ENCODE peak calls at places on chromosomes 1 and 21, in four cellular contexts. R, M, P and V are unnamed samples.
A peak's percentile ranks its signal among the peaks of the same experiment; 100 is the strongest.

GRCh38 chr1:164836614-164837018 is 277.6 kb downstream of the PBX1 start:
- DNase-seq in R (no peak), M (no peak), P (no peak), V (no peak)

GRCh38 chr1:80217377-80217986 is 1211.0 kb upstream of the ADGRL4 start:
- DNase-seq in R (no peak), M (peak; percentile 82), P (no peak), V (peak; percentile 9)

GRCh38 chr1:2168535-2168934 is 26.0 kb downstream of the FAAP20 start:
- DNase-seq in R (no peak), M (no peak), P (no peak), V (no peak)

GRCh38 chr1:234957330-234958065 is 171.1 kb downstream of the TOMM20 start:
- DNase-seq in R (peak; percentile 53), M (peak; percentile 78), P (peak; percentile 39), V (peak; percentile 68)

GRCh38 chr1:111139234-111139955 is 498 bp downstream of the DRAM2 start:
- DNase-seq in R (peak; percentile 17), M (peak; percentile 58), P (peak; percentile 9), V (peak; percentile 52)

GRCh38 chr1:244046907-244047738 is 4.0 kb upstream of the ZBTB18 start:
- DNase-seq in R (no peak), M (peak; percentile 42), P (no peak), V (no peak)

GRCh38 chr1:25253911-25254310 is 6.7 kb upstream of the RSRP1 start:
- DNase-seq in R (no peak), M (peak; percentile 40), P (no peak), V (no peak)

GRCh38 chr1:240350910-240351331 is 259.2 kb downstream of the FMN2 start:
- DNase-seq in R (no peak), M (peak; percentile 88), P (no peak), V (no peak)

GRCh38 chr1:38512789-38513188 is 346.8 kb downstream of the RRAGC start:
- DNase-seq in R (peak; percentile 19), M (no peak), P (no peak), V (no peak)

GRCh38 chr1:73771396-73771795 is 426.6 kb downstream of the LRRIQ3 start:
- DNase-seq in R (no peak), M (no peak), P (no peak), V (no peak)

GRCh38 chr1:98389809-98390208 is 271.7 kb upstream of the SNX7 start:
- DNase-seq in R (no peak), M (peak; percentile 90), P (no peak), V (no peak)

GRCh38 chr1:21855257-21856096 is 43.4 kb downstream of the LDLRAD2 start:
- DNase-seq in R (no peak), M (no peak), P (no peak), V (no peak)

GRCh38 chr21:38438476-38438893 is 59.8 kb downstream of the ERG start:
- DNase-seq in R (peak; percentile 39), M (peak; percentile 97), P (no peak), V (no peak)

GRCh38 chr1:235127203-235127602 is 1.4 kb downstream of the TOMM20 start:
- DNase-seq in R (no peak), M (no peak), P (no peak), V (no peak)

GRCh38 chr1:185287451-185287850 is 29.6 kb downstream of the IVNS1ABP start:
- DNase-seq in R (no peak), M (no peak), P (no peak), V (no peak)

GRCh38 chr1:203290261-203291089 is 14.8 kb upstream of the BTG2 start:
- DNase-seq in R (peak; percentile 97), M (peak; percentile 56), P (peak; percentile 87), V (peak; percentile 90)

GRCh38 chr1:48869116-48869893 is 92.6 kb upstream of the BEND5 start:
- DNase-seq in R (no peak), M (no peak), P (no peak), V (no peak)

GRCh38 chr1:173507847-173508209 is 30.7 kb downstream of the PRDX6 start:
- DNase-seq in R (no peak), M (no peak), P (no peak), V (no peak)

GRCh38 chr1:58739851-58740466 is 40.1 kb upstream of the MYSM1 start:
- DNase-seq in R (no peak), M (peak; percentile 81), P (no peak), V (peak; percentile 31)

GRCh38 chr21:15011967-15012366 is 52.8 kb downstream of the NRIP1 start:
- DNase-seq in R (no peak), M (no peak), P (no peak), V (no peak)

GRCh38 chr1:202659974-202660373 is 50.3 kb downstream of the SYT2 start:
- DNase-seq in R (no peak), M (no peak), P (no peak), V (no peak)

GRCh38 chr1:26537951-26538352 is 8.4 kb downstream of the RPS6KA1 start:
- DNase-seq in R (no peak), M (peak; percentile 50), P (no peak), V (no peak)

GRCh38 chr1:27403065-27403726 is 10.8 kb downstream of the GPR3 start:
- DNase-seq in R (peak; percentile 78), M (peak; percentile 68), P (no peak), V (peak; percentile 50)

GRCh38 chr1:3169621-3170356 is 100.8 kb downstream of the PRDM16 start:
- DNase-seq in R (no peak), M (no peak), P (no peak), V (peak; percentile 57)

GRCh38 chr1:92951141-92951582 is 10.1 kb downstream of the DIPK1A start:
- DNase-seq in R (no peak), M (peak; percentile 86), P (no peak), V (no peak)

GRCh38 chr1:26110731-26111529 is 694 bp upstream of the PDIK1L start:
- DNase-seq in R (peak; percentile 73), M (peak; percentile 68), P (peak; percentile 80), V (peak; percentile 88)

GRCh38 chr1:29090937-29091618 is 32.6 kb downstream of the TMEM200B start:
- DNase-seq in R (no peak), M (no peak), P (no peak), V (no peak)

GRCh38 chr1:2385606-2386280 is 5.6 kb downstream of the MORN1 start:
- DNase-seq in R (peak; percentile 17), M (no peak), P (no peak), V (no peak)

GRCh38 chr1:216461466-216461865 is 38.2 kb upstream of the USH2A start:
- DNase-seq in R (no peak), M (peak; percentile 20), P (no peak), V (no peak)

GRCh38 chr1:50967416-50968020 is 2.5 kb upstream of the CDKN2C start:
- DNase-seq in R (no peak), M (peak; percentile 52), P (no peak), V (no peak)

GRCh38 chr21:46003575-46004007 is 22.0 kb downstream of the COL6A1 start:
- DNase-seq in R (peak; percentile 26), M (no peak), P (peak; percentile 4), V (peak; percentile 3)

GRCh38 chr21:22552390-22552789 is 1554.2 kb downstream of the NCAM2 start:
- DNase-seq in R (no peak), M (no peak), P (no peak), V (no peak)

GRCh38 chr1:157878059-157878458 is 36.5 kb upstream of the CD5L start:
- DNase-seq in R (no peak), M (peak; percentile 62), P (no peak), V (no peak)

GRCh38 chr1:19815801-19816736 is 986 bp upstream of the RNF186 start:
- DNase-seq in R (no peak), M (no peak), P (no peak), V (no peak)

GRCh38 chr1:203586495-203586894 is 40.1 kb upstream of the ATP2B4 start:
- DNase-seq in R (no peak), M (no peak), P (no peak), V (no peak)

GRCh38 chr1:168550971-168551370 is 7.2 kb upstream of the XCL2 start:
- DNase-seq in R (no peak), M (no peak), P (no peak), V (no peak)

GRCh38 chr1:6140413-6140812 is 39.7 kb downstream of the CHD5 start:
- DNase-seq in R (no peak), M (no peak), P (no peak), V (no peak)

GRCh38 chr1:34060901-34061415 is 104.1 kb downstream of the CSMD2 start:
- DNase-seq in R (no peak), M (no peak), P (no peak), V (no peak)
- TF ChIP-seq CTCF in R (no peak), M (no peak), P (no peak), V (no peak)

GRCh38 chr1:196425513-196425912 is 182.7 kb downstream of the KCNT2 start:
- DNase-seq in R (no peak), M (no peak), P (no peak), V (no peak)
- TF ChIP-seq CTCF in R (no peak), M (no peak), P (no peak), V (no peak)

GRCh38 chr1:10691075-10691739 is 105.2 kb downstream of the CASZ1 start:
- DNase-seq in R (no peak), M (no peak), P (no peak), V (no peak)

GRCh38 chr1:10688409-10688786 is 108.0 kb downstream of the CASZ1 start:
- DNase-seq in R (no peak), M (no peak), P (no peak), V (no peak)

GRCh38 chr1:10691740-10692125 is 104.7 kb downstream of the CASZ1 start:
- DNase-seq in R (no peak), M (peak; percentile 14), P (no peak), V (no peak)

GRCh38 chr1:10692401-10693021 is 103.9 kb downstream of the CASZ1 start:
- DNase-seq in R (no peak), M (no peak), P (peak; percentile 49), V (peak; percentile 59)

GRCh38 chr1:10690484-10690883 is 106.0 kb downstream of the CASZ1 start:
- DNase-seq in R (no peak), M (no peak), P (no peak), V (no peak)
- TF ChIP-seq CTCF in R (no peak), M (no peak), P (no peak), V (no peak)

GRCh38 chr1:161726631-161727342 is 5.4 kb downstream of the FCRLB start:
- DNase-seq in R (peak; percentile 92), M (peak; percentile 79), P (peak; percentile 76), V (peak; percentile 88)

GRCh38 chr1:161728376-161729226 is 7.3 kb downstream of the FCRLB start:
- DNase-seq in R (no peak), M (no peak), P (no peak), V (no peak)

GRCh38 chr1:161723459-161724149 is 2.3 kb downstream of the FCRLB start:
- DNase-seq in R (no peak), M (no peak), P (no peak), V (no peak)

GRCh38 chr1:161727343-161727924 is 6.1 kb downstream of the FCRLB start:
- DNase-seq in R (no peak), M (peak; percentile 67), P (no peak), V (no peak)

DNA sequence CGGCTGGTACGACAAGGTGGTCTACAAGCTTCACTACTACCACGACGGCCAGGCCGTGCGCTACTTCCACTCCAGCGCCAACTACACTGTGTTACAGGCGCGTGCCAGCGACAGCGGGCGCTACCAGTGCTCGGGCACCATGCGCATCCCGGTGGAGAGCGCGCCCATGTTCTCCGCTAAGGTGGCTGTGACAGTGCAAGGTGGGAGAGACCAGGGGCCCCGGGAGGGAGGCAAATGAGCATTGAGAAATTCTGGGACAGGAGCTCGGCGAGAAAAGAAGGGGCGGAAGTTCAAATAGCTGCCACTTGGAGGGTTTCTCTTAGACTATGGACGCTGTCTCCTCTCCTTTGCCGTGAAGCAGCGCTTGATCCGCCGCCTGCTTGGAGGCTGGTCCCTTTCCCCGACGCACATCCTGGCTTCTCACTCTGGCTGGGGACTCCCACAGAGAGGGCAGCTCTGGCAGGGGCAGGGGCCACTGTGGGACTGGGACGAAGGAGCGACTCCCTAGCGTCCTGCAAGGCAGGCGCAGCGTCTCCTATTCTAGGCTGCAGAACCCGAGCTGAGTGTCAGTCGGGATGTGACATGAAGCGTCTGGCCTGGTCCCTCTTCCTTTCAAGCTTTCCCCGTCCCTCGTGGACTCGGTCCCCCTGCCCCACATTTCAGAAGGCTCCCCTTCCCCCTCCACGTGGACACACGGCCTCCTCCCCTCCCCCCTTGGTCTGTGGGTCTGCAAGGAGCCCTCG is 4.7 kb downstream of the FCRLB start:
- DNase-seq in R (peak; percentile 44), M (peak; percentile 59), P (peak; percentile 32), V (peak; percentile 52)
- TF ChIP-seq CTCF in R (peak; percentile 17), M (peak; percentile 53), P (peak; percentile 52), V (peak; percentile 36)